ENCODE peak calls at places on chromosomes 2 and 18, in four cellular contexts. L, Y, P and Z are unnamed samples.

GRCh38 chr2:61632276-61633169 is 94.4 kb upstream of the XPO1 start:
- DNase-seq in L (no peak), Y (no peak), P (no peak), Z (no peak)

GRCh38 chr18:59927246-59927825 is 27.5 kb downstream of the PMAIP1 start:
- DNase-seq in L (no peak), Y (no peak), P (peak; percentile 98), Z (no peak)

GRCh38 chr2:4981802-4982409 is 710.3 kb upstream of the SOX11 start:
- DNase-seq in L (no peak), Y (no peak), P (no peak), Z (no peak)

GRCh38 chr2:66700181-66700686 is 265.3 kb downstream of the MEIS1 start:
- DNase-seq in L (no peak), Y (no peak), P (no peak), Z (no peak)

GRCh38 chr2:230721712-230722111 is 9.1 kb downstream of the CAB39 start:
- DNase-seq in L (no peak), Y (no peak), P (no peak), Z (no peak)

GRCh38 chr2:165239230-165239629 is at the start of gene SCN2A:
- DNase-seq in L (peak; percentile 8), Y (peak; percentile 11), P (no peak), Z (no peak)

GRCh38 chr18:8766576-8767253 is 61.4 kb downstream of the MTCL1 start:
- DNase-seq in L (no peak), Y (no peak), P (no peak), Z (no peak)

GRCh38 chr2:104572856-104573255 is 281.1 kb upstream of the POU3F3 start:
- DNase-seq in L (no peak), Y (peak; percentile 57), P (no peak), Z (no peak)

GRCh38 chr2:228689049-228689448 is 507.6 kb upstream of the SPHKAP start:
- DNase-seq in L (no peak), Y (no peak), P (no peak), Z (no peak)

GRCh38 chr2:200300650-200301314 is 5.7 kb upstream of the SPATS2L start:
- DNase-seq in L (peak; percentile 26), Y (no peak), P (no peak), Z (no peak)

GRCh38 chr2:98334439-98335078 is 11.7 kb upstream of the CNGA3 start:
- DNase-seq in L (no peak), Y (no peak), P (no peak), Z (no peak)

GRCh38 chr2:137172162-137172561 is 406.8 kb downstream of the THSD7B start:
- DNase-seq in L (no peak), Y (no peak), P (no peak), Z (no peak)

GRCh38 chr2:39138837-39139211 is 18.0 kb upstream of the SOS1 start:
- DNase-seq in L (no peak), Y (no peak), P (no peak), Z (no peak)

GRCh38 chr2:125169022-125169763 is 1144.1 kb downstream of the CNTNAP5 start:
- DNase-seq in L (no peak), Y (no peak), P (no peak), Z (no peak)

GRCh38 chr2:205685314-205686230 is 3.3 kb downstream of the NRP2 start:
- DNase-seq in L (no peak), Y (no peak), P (no peak), Z (no peak)

GRCh38 chr2:224875153-224875552 is 159.0 kb upstream of the CCDC195 start:
- DNase-seq in L (no peak), Y (no peak), P (no peak), Z (no peak)

GRCh38 chr2:217301142-217301541 is 441.3 kb upstream of the TNP1 start:
- DNase-seq in L (no peak), Y (no peak), P (no peak), Z (no peak)

GRCh38 chr2:12059616-12060441 is 313.4 kb downstream of the LPIN1 start:
- DNase-seq in L (no peak), Y (no peak), P (no peak), Z (no peak)

GRCh38 chr18:64692826-64693225 is 543.9 kb upstream of the LINC00305 start:
- DNase-seq in L (no peak), Y (no peak), P (no peak), Z (no peak)

GRCh38 chr2:66547113-66547512 is 112.2 kb downstream of the MEIS1 start:
- DNase-seq in L (no peak), Y (no peak), P (no peak), Z (no peak)

GRCh38 chr2:240199133-240199870 is 58.8 kb upstream of the OTOS start:
- DNase-seq in L (no peak), Y (no peak), P (no peak), Z (no peak)

GRCh38 chr18:57813245-57813644 is 10.1 kb upstream of the ATP8B1 start:
- DNase-seq in L (no peak), Y (no peak), P (no peak), Z (no peak)

GRCh38 chr18:48412339-48412929 is 3.3 kb upstream of the ZBTB7C start:
- DNase-seq in L (peak; percentile 44), Y (no peak), P (no peak), Z (no peak)

GRCh38 chr2:100136310-100136709 is 6.1 kb downstream of the AFF3 start:
- DNase-seq in L (no peak), Y (no peak), P (peak; percentile 16), Z (no peak)

GRCh38 chr18:23828426-23828825 is 139.2 kb downstream of the LAMA3 start:
- DNase-seq in L (peak; percentile 23), Y (peak; percentile 85), P (no peak), Z (no peak)

GRCh38 chr18:72543362-72544055 is 633 bp downstream of the CBLN2 start:
- DNase-seq in L (no peak), Y (no peak), P (no peak), Z (peak; percentile 8)

GRCh38 chr2:120257522-120257921 is 4.9 kb downstream of the RALB start:
- DNase-seq in L (no peak), Y (no peak), P (no peak), Z (no peak)

DNA sequence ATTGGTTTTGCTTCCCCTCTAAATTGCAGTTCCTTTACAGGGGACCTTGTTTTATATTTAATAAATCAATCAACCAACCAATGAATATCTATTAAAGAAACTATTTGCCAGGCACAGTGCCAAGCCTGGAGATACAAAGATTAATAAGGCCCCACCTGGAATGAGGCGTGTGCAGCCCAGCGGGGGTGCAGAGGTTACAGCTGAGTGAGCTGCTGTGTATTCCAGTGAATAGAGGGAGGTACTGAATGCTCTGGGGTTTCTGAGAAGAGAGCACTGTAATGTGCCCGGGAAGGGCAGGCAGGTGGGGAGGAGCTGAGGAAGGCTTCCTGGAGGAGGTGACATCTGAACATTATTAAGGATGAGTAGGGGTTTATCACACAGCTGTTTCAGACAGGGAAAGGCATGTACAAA is 51.9 kb downstream of the LIPG start:
- DNase-seq in L (no peak), Y (no peak), P (no peak), Z (no peak)
- TF ChIP-seq SPI1 in L (no peak), Y (no peak), P (no peak), Z (no peak)

GRCh38 chr2:201532686-201533304 is 81.3 kb downstream of the STRADB start:
- DNase-seq in L (peak; percentile 9), Y (no peak), P (peak; percentile 55), Z (no peak)
- TF ChIP-seq SPI1 in L (no peak), Y (no peak), P (no peak), Z (no peak)

DNA sequence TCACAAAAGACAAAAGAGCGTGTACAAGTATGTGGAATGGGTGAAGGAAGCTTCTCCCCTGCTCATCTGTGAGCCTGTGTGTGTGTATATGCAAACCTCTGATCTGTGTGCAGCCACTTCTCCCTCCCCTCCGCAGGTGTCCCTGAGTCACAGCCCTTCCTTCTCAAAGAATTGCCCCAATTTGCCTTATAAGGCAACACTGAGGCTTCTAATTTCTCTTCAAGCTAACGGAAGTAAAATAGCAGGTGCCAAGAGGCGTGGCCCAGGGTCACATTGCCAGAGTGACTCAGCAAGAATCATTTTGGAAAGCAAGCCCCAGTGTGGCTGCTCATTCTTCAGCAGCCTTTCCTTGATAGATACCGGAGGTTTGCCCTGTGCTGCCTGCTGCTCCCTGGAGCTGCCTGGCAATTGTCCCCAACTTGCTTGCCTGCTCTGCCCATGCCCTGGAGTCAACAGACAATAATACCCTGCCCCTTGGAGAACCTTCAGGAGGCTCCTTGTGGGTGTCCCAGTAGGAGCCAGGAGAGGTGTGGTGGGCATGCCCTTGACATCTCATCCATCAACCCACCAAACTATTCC is 37.3 kb upstream of the BMP10 start:
- DNase-seq in L (peak; percentile 42), Y (peak; percentile 95), P (peak; percentile 68), Z (peak; percentile 47)
- TF ChIP-seq SPI1 in L (no peak), Y (peak; percentile 27), P (no peak), Z (peak; percentile 52)

DNA sequence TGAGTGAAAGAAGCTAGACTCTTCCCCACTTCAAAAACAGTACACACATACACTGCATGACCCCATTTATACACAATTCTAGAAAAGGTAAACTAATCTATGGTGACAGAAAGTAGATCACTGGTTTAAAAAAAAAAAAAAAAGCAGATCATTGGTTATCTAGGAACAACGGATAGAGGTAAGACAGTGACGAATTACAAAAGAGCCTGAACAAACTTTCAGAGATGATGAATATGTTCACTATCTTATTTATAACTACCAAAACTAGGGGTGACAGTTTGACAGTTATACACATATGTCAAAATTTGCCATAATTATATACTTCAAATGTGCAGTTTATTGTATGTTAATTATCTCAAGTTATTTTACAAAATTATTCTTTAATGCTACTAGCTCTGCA is 27.5 kb downstream of the MAP3K2 start:
- DNase-seq in L (no peak), Y (no peak), P (no peak), Z (no peak)
- TF ChIP-seq SPI1 in L (no peak), Y (no peak), P (no peak), Z (no peak)

DNA sequence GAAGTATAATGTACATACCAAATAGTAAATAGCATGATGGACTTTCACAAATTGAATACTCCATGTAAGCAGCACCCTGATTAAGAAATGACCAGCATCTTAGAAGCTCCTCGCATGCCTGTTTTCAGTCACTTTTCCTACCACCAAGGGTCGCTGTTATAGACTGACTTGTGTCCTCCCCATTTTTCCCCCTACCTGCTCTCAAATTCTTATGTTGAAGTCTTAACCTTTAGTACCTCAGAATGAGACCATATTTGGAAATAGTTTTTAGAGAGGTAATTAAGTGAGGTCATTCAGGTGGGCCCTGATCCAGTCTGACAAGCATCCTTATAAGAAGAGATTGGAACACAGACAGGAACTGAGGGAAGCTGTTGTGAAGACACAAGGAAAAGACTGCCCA is 125.9 kb downstream of the LYPD6 start:
- DNase-seq in L (no peak), Y (no peak), P (no peak), Z (no peak)
- TF ChIP-seq SPI1 in L (no peak), Y (no peak), P (no peak), Z (no peak)

GRCh38 chr2:197633109-197633657 is 42.2 kb downstream of the RFTN2 start:
- DNase-seq in L (no peak), Y (no peak), P (peak; percentile 33), Z (no peak)
- TF ChIP-seq SPI1 in L (no peak), Y (no peak), P (no peak), Z (no peak)

GRCh38 chr2:119149611-119150010 is 8.9 kb downstream of the C1QL2 start:
- DNase-seq in L (no peak), Y (no peak), P (no peak), Z (no peak)
- TF ChIP-seq SPI1 in L (no peak), Y (no peak), P (no peak), Z (no peak)